ENCODE peak calls at places on chromosomes 4 and X, in ten cellular contexts. T is hypothalamus, L is psoas muscle, Z is foreskin keratinocyte, D is SHP77, H is endothelial cell, B is immature natural killer cell, E is ELF-1, M is Caki2, P is dorsolateral prefrontal cortex. X is an unnamed sample.
A peak's percentile ranks its signal among the peaks of the same experiment; 100 is the strongest.

GRCh38 chr4:187004628-187005027 is 281.0 kb upstream of the FAT1 start:
- DNase-seq in T (no peak), H (no peak), D (peak; percentile 6), P (no peak), L (no peak), Z (no peak), M (no peak), B (no peak), E (no peak), X (no peak)

GRCh38 chrX:19709812-19710518 is 177.4 kb downstream of the SH3KBP1 start:
- DNase-seq in B (no peak), H (no peak), P (no peak), D (no peak), L (no peak), Z (peak; percentile 88), E (no peak), M (peak; percentile 58), T (no peak), X (no peak)

GRCh38 chr4:4457803-4458550 is 71.1 kb downstream of the NSG1 start:
- DNase-seq in L (no peak), H (no peak), B (no peak), E (no peak), Z (no peak), P (no peak), T (no peak), D (no peak), M (no peak), X (no peak)

GRCh38 chrX:96650023-96650422 is 34.6 kb upstream of the DIAPH2 start:
- DNase-seq in T (no peak), M (no peak), D (no peak), E (no peak), H (no peak), L (no peak), Z (no peak), B (no peak), P (no peak), X (no peak)

GRCh38 chrX:34275710-34276109 is 143.6 kb upstream of the FAM47A start:
- DNase-seq in B (no peak), L (no peak), H (peak; percentile 2), T (no peak), P (no peak), E (no peak), M (peak; percentile 6), Z (no peak), D (no peak), X (peak; percentile 10)

GRCh38 chr4:3524349-3524748 is 7.9 kb downstream of the LRPAP1 start:
- DNase-seq in D (no peak), T (no peak), B (no peak), P (peak; percentile 5), M (no peak), H (no peak), L (no peak), Z (no peak), E (no peak), X (no peak)

GRCh38 chrX:144293229-144293628 is 409.4 kb downstream of the UBE2NL start:
- DNase-seq in E (no peak), P (no peak), T (no peak), Z (no peak), H (no peak), L (no peak), D (no peak), M (no peak), B (no peak), X (no peak)

GRCh38 chr4:67988986-67989385 is 25.7 kb upstream of the TMPRSS11A start:
- DNase-seq in H (no peak), P (no peak), Z (no peak), T (no peak), L (no peak), E (no peak), D (no peak), M (no peak), B (no peak), X (no peak)

GRCh38 chrX:46575991-46576392 is 2.4 kb downstream of the CHST7 start:
- DNase-seq in D (no peak), L (peak; percentile 33), H (peak; percentile 12), P (no peak), E (peak; percentile 47), T (peak; percentile 6), M (no peak), B (no peak), Z (no peak), X (no peak)